ENCODE peak calls at places on chromosomes 13 and 19, in six cellular contexts. One of them, this sample, is unnamed. For H3K9me3, the result is how much of the 10 kb centered on the place peaks cover.

GRCh38 chr19:2469102-2469914 is 6.6 kb upstream of the GADD45B start:
- DNase-seq in suprapubic skin: no peak
- DNase-seq in pancreas: no peak
- DNase-seq in prostate gland: no peak
- DNase-seq in stomach: no peak
- DNase-seq in cardiac muscle cell: peak
- DNase-seq in this sample: peak

GRCh38 chr19:42176649-42176989 is 40.9 kb downstream of the DEDD2 start:
- DNase-seq in stomach: peak
- DNase-seq in prostate gland: no peak
- DNase-seq in pancreas: no peak
- DNase-seq in cardiac muscle cell: no peak
- DNase-seq in suprapubic skin: no peak
- DNase-seq in this sample: no peak

GRCh38 chr13:46687810-46688209 is 109.2 kb downstream of the ESD start:
- DNase-seq in prostate gland: no peak
- DNase-seq in stomach: no peak
- DNase-seq in pancreas: no peak
- DNase-seq in cardiac muscle cell: peak
- DNase-seq in suprapubic skin: no peak
- DNase-seq in this sample: peak

GRCh38 chr19:41541990-41542584 is 33.9 kb upstream of the CEACAM21 start:
- DNase-seq in prostate gland: no peak
- DNase-seq in pancreas: no peak
- DNase-seq in cardiac muscle cell: peak
- DNase-seq in suprapubic skin: no peak
- DNase-seq in stomach: peak
- DNase-seq in this sample: no peak

GRCh38 chr19:3333662-3334061 is 32.7 kb upstream of the NFIC start:
- DNase-seq in prostate gland: no peak
- DNase-seq in cardiac muscle cell: no peak
- DNase-seq in stomach: no peak
- DNase-seq in pancreas: peak
- DNase-seq in suprapubic skin: no peak
- DNase-seq in this sample: no peak

GRCh38 chr19:58544591-58545285 is 874 bp downstream of the TRIM28 start:
- DNase-seq in cardiac muscle cell: peak
- DNase-seq in pancreas: peak
- DNase-seq in stomach: no peak
- DNase-seq in suprapubic skin: peak
- DNase-seq in prostate gland: no peak
- DNase-seq in this sample: peak

GRCh38 chr19:47848871-47849473 is 10.1 kb upstream of the TPRX2 start:
- DNase-seq in prostate gland: no peak
- DNase-seq in suprapubic skin: no peak
- DNase-seq in stomach: no peak
- DNase-seq in pancreas: no peak
- DNase-seq in cardiac muscle cell: peak
- DNase-seq in this sample: peak

GRCh38 chr19:23283925-23284324 is 33.7 kb upstream of the ZNF724 start:
- DNase-seq in suprapubic skin: no peak
- DNase-seq in cardiac muscle cell: peak
- DNase-seq in pancreas: peak
- DNase-seq in stomach: peak
- DNase-seq in prostate gland: no peak
- DNase-seq in this sample: peak

GRCh38 chr13:68608147-68608546 is 1378.0 kb upstream of the PCDH9 start:
- DNase-seq in pancreas: no peak
- DNase-seq in suprapubic skin: no peak
- DNase-seq in prostate gland: no peak
- DNase-seq in stomach: no peak
- DNase-seq in cardiac muscle cell: no peak
- DNase-seq in this sample: no peak

GRCh38 chr13:105471683-105472082 is 1063.8 kb downstream of the EFNB2 start:
- DNase-seq in stomach: no peak
- DNase-seq in cardiac muscle cell: peak
- DNase-seq in pancreas: no peak
- DNase-seq in prostate gland: no peak
- DNase-seq in suprapubic skin: no peak
- DNase-seq in this sample: no peak

GRCh38 chr13:108283110-108283509 is 13.6 kb downstream of the TNFSF13B start:
- DNase-seq in suprapubic skin: no peak
- DNase-seq in stomach: no peak
- DNase-seq in pancreas: no peak
- DNase-seq in cardiac muscle cell: peak
- DNase-seq in prostate gland: no peak
- DNase-seq in this sample: no peak

GRCh38 chr19:32809754-32810153 is 59.8 kb downstream of the SLC7A9 start:
- DNase-seq in stomach: no peak
- DNase-seq in cardiac muscle cell: no peak
- DNase-seq in pancreas: no peak
- DNase-seq in prostate gland: no peak
- DNase-seq in suprapubic skin: no peak
- DNase-seq in this sample: no peak

GRCh38 chr19:29548483-29549085 is 22.8 kb downstream of the VSTM2B start:
- DNase-seq in prostate gland: no peak
- DNase-seq in cardiac muscle cell: no peak
- DNase-seq in suprapubic skin: no peak
- DNase-seq in pancreas: no peak
- DNase-seq in stomach: peak
- DNase-seq in this sample: no peak

GRCh38 chr19:33496016-33496415 is 25.6 kb downstream of the PEPD start:
- DNase-seq in suprapubic skin: peak
- DNase-seq in pancreas: no peak
- DNase-seq in prostate gland: no peak
- DNase-seq in stomach: no peak
- DNase-seq in cardiac muscle cell: peak
- DNase-seq in this sample: no peak

GRCh38 chr19:42657551-42657950 is 62.8 kb upstream of the CEACAM8 start:
- DNase-seq in stomach: no peak
- DNase-seq in pancreas: no peak
- DNase-seq in prostate gland: no peak
- DNase-seq in cardiac muscle cell: peak
- DNase-seq in suprapubic skin: no peak
- DNase-seq in this sample: no peak

GRCh38 chr19:3515891-3516422 is 9.8 kb downstream of the FZR1 start:
- DNase-seq in stomach: no peak
- DNase-seq in cardiac muscle cell: no peak
- DNase-seq in pancreas: no peak
- DNase-seq in prostate gland: no peak
- DNase-seq in suprapubic skin: no peak
- DNase-seq in this sample: no peak

GRCh38 chr13:42720116-42720857 is 61.1 kb upstream of the FAM216B start:
- DNase-seq in stomach: peak
- DNase-seq in suprapubic skin: no peak
- DNase-seq in cardiac muscle cell: peak
- DNase-seq in prostate gland: no peak
- DNase-seq in pancreas: no peak
- DNase-seq in this sample: peak

GRCh38 chr13:35826626-35827254 is 304.4 kb downstream of the DCLK1 start:
- DNase-seq in pancreas: no peak
- DNase-seq in cardiac muscle cell: no peak
- DNase-seq in suprapubic skin: no peak
- DNase-seq in prostate gland: no peak
- DNase-seq in stomach: no peak
- DNase-seq in this sample: no peak

GRCh38 chr13:110314516-110315245 is 7.6 kb downstream of the COL4A2 start:
- DNase-seq in suprapubic skin: no peak
- DNase-seq in stomach: no peak
- DNase-seq in cardiac muscle cell: no peak
- DNase-seq in pancreas: no peak
- DNase-seq in prostate gland: no peak
- DNase-seq in this sample: no peak

GRCh38 chr13:49410477-49410876 is 33.4 kb downstream of the CAB39L start:
- DNase-seq in prostate gland: no peak
- DNase-seq in pancreas: no peak
- DNase-seq in stomach: no peak
- DNase-seq in cardiac muscle cell: no peak
- DNase-seq in suprapubic skin: no peak
- DNase-seq in this sample: no peak

GRCh38 chr19:10552596-10553053 is 8.9 kb downstream of the ATG4D start:
- DNase-seq in stomach: no peak
- DNase-seq in prostate gland: no peak
- DNase-seq in pancreas: no peak
- DNase-seq in suprapubic skin: no peak
- DNase-seq in cardiac muscle cell: peak
- DNase-seq in this sample: no peak

GRCh38 chr13:30442854-30443379 is 20.6 kb downstream of the UBE2L5 start:
- DNase-seq in pancreas: no peak
- DNase-seq in prostate gland: no peak
- DNase-seq in cardiac muscle cell: no peak
- DNase-seq in suprapubic skin: no peak
- DNase-seq in stomach: no peak
- DNase-seq in this sample: no peak

GRCh38 chr19:29854033-29854432 is 42.2 kb downstream of the CCNE1 start:
- DNase-seq in suprapubic skin: no peak
- DNase-seq in prostate gland: no peak
- DNase-seq in stomach: no peak
- DNase-seq in cardiac muscle cell: no peak
- DNase-seq in pancreas: no peak
- DNase-seq in this sample: no peak

GRCh38 chr19:11538232-11539036 is at the start of gene CNN1:
- DNase-seq in suprapubic skin: no peak
- DNase-seq in stomach: peak
- DNase-seq in pancreas: no peak
- DNase-seq in cardiac muscle cell: peak
- DNase-seq in prostate gland: no peak
- DNase-seq in this sample: peak

GRCh38 chr19:45385392-45386221 is 15.2 kb upstream of the ERCC2 start:
- DNase-seq in cardiac muscle cell: no peak
- DNase-seq in pancreas: no peak
- DNase-seq in stomach: no peak
- DNase-seq in suprapubic skin: no peak
- DNase-seq in prostate gland: no peak
- DNase-seq in this sample: no peak

GRCh38 chr19:51931921-51932320 is 4.6 kb downstream of the ZNF613 start:
- DNase-seq in suprapubic skin: no peak
- DNase-seq in cardiac muscle cell: no peak
- DNase-seq in pancreas: no peak
- DNase-seq in stomach: no peak
- DNase-seq in prostate gland: peak
- DNase-seq in this sample: no peak

GRCh38 chr19:51921949-51922348 is 5.3 kb upstream of the ZNF613 start:
- DNase-seq in prostate gland: no peak
- DNase-seq in pancreas: no peak
- DNase-seq in cardiac muscle cell: no peak
- DNase-seq in stomach: no peak
- DNase-seq in suprapubic skin: no peak
- DNase-seq in this sample: no peak

GRCh38 chr19:51926426-51926783 is 867 bp upstream of the ZNF613 start:
- DNase-seq in stomach: no peak
- DNase-seq in prostate gland: no peak
- DNase-seq in suprapubic skin: no peak
- DNase-seq in cardiac muscle cell: no peak
- DNase-seq in pancreas: no peak
- DNase-seq in this sample: no peak

GRCh38 chr19:51926784-51927741 is at the start of gene ZNF613:
- DNase-seq in suprapubic skin: peak
- DNase-seq in cardiac muscle cell: peak
- DNase-seq in prostate gland: peak
- DNase-seq in pancreas: peak
- DNase-seq in stomach: peak
- DNase-seq in this sample: peak

GRCh38 chr19:51927859-51928258 is 587 bp downstream of the ZNF613 start:
- DNase-seq in stomach: no peak
- DNase-seq in cardiac muscle cell: no peak
- DNase-seq in suprapubic skin: no peak
- DNase-seq in prostate gland: no peak
- DNase-seq in pancreas: no peak
- DNase-seq in this sample: no peak
- H3K9me3 ChIP-seq in stomach: under half
- H3K9me3 ChIP-seq in cardiac muscle cell: under half
- H3K9me3 ChIP-seq in suprapubic skin: under half
- H3K9me3 ChIP-seq in prostate gland: under half
- H3K9me3 ChIP-seq in pancreas: under half
- H3K9me3 ChIP-seq in this sample: under half

DNA sequence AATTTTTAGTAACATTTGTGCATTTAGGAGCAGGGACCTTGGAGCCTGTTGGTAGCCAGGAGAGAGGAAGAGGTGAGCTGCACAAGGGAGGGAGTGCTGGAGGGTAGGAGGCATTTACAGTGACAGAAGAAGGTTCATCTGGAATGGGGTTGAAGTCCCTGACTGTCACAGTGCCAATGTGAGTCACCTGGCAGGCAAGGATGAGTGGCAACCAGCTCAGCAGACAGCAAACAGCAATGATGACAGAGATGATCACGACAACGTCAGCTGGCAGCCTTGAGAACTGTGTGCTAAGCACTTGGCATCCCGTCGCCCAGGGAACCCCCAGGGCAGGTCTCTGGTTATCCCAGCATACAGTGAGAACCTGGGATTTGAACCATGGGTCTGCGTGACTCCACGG is 2.6 kb downstream of the OR10H5 start:
- DNase-seq in suprapubic skin: no peak
- DNase-seq in pancreas: no peak
- DNase-seq in prostate gland: no peak
- DNase-seq in cardiac muscle cell: no peak
- DNase-seq in stomach: no peak
- DNase-seq in this sample: no peak
- H3K9me3 ChIP-seq in suprapubic skin: under half
- H3K9me3 ChIP-seq in pancreas: under half
- H3K9me3 ChIP-seq in prostate gland: under half
- H3K9me3 ChIP-seq in cardiac muscle cell: under half
- H3K9me3 ChIP-seq in stomach: under half
- H3K9me3 ChIP-seq in this sample: under half

DNA sequence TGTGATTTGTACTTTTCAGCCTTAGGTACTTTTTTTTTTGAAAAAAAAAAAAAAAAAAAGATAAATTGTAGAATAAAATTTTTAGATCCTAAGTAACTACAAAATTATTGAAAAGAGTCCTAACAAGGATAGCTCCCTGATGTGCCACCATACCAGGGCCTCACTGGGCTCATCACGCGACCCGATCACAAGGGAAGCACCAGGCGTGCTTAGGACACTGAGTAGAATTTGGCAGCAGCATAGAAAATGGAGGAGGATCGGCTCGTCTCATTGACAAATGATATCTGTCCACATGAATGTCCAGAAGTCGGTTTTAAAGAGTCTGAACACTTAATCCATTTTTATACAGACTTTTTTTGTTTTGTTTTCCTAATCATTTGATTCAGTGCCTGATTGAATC is 179.0 kb downstream of the STK24 start:
- DNase-seq in prostate gland: no peak
- DNase-seq in suprapubic skin: no peak
- DNase-seq in stomach: no peak
- DNase-seq in pancreas: no peak
- DNase-seq in cardiac muscle cell: no peak
- DNase-seq in this sample: no peak
- H3K9me3 ChIP-seq in prostate gland: under half
- H3K9me3 ChIP-seq in suprapubic skin: under half
- H3K9me3 ChIP-seq in stomach: under half
- H3K9me3 ChIP-seq in pancreas: under half
- H3K9me3 ChIP-seq in cardiac muscle cell: under half
- H3K9me3 ChIP-seq in this sample: under half

DNA sequence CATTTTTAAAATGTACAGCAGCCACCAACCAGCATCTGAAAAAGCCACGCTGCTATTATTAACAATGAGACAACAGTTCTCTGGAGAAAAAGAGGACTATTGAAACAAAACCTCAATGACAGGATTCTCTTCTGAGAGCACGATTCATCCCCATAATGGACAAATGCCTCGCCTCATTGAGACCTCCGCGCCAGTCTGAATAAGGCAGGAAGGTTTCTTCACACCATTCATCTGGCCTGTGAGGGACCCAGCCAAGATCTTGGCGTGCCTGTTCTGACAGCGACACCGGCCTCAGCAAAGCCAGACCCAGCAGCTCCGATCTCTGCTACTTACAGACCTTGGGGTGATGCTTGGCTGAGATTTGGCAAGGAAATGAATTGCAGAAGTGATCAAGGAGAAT is 14.8 kb downstream of the SMIM7 start:
- DNase-seq in cardiac muscle cell: no peak
- DNase-seq in suprapubic skin: no peak
- DNase-seq in stomach: no peak
- DNase-seq in pancreas: no peak
- DNase-seq in prostate gland: no peak
- DNase-seq in this sample: no peak
- H3K9me3 ChIP-seq in cardiac muscle cell: under half
- H3K9me3 ChIP-seq in suprapubic skin: under half
- H3K9me3 ChIP-seq in stomach: under half
- H3K9me3 ChIP-seq in pancreas: under half
- H3K9me3 ChIP-seq in prostate gland: under half
- H3K9me3 ChIP-seq in this sample: under half

This sample was measured in hepatocyte.